ENCODE peak calls at places on chromosomes 13 and 19, in eight cellular contexts. U is CD8-positive, alpha-beta memory T cell; D is H1; N is PC-3; R is neural progenitor cell; F is fibroblast of lung; K is WERI-Rb-1; Z is heart left ventricle. E is an unnamed sample. For H3K36me3 and H3K9me3, the result is how much of the 10 kb centered on the place peaks cover.

GRCh38 chr13:48110132-48110868 is 15.4 kb upstream of the MED4 start:
- DNase-seq in U (no peak), D (no peak), N (no peak), R (no peak), F (no peak), K (no peak), Z (no peak), E (no peak)

GRCh38 chr19:44278181-44278690 is 18.6 kb downstream of the ZNF233 start:
- DNase-seq in U (no peak), D (no peak), N (peak), R (no peak), F (no peak), K (no peak), Z (no peak), E (no peak)

GRCh38 chr13:84654654-84655244 is 772.5 kb upstream of the SLITRK1 start:
- DNase-seq in U (no peak), D (peak), N (no peak), R (peak), F (no peak), K (no peak), Z (no peak), E (no peak)

GRCh38 chr13:50779443-50780200 is 63.9 kb downstream of the DLEU7 start:
- DNase-seq in U (no peak), D (no peak), N (no peak), R (no peak), F (no peak), K (peak), Z (no peak), E (no peak)

GRCh38 chr19:46890423-46891170 is 29.8 kb downstream of the ARHGAP35 start:
- DNase-seq in U (no peak), D (no peak), N (peak), R (no peak), F (peak), K (no peak), Z (no peak), E (peak)

GRCh38 chr13:57673197-57673596 is 41.7 kb downstream of the PCDH17 start:
- DNase-seq in U (no peak), D (no peak), N (no peak), R (peak), F (no peak), K (no peak), Z (no peak), E (no peak)

GRCh38 chr19:2775556-2776430 is 7.3 kb downstream of the SGTA start:
- DNase-seq in U (peak), D (no peak), N (no peak), R (no peak), F (peak), K (no peak), Z (peak), E (peak)

GRCh38 chr19:45507864-45508680 is 793 bp downstream of the VASP start:
- DNase-seq in U (peak), D (no peak), N (no peak), R (peak), F (no peak), K (peak), Z (peak), E (peak)

GRCh38 chr13:33017410-33017929 is 1.2 kb downstream of the KL start:
- DNase-seq in U (peak), D (no peak), N (no peak), R (peak), F (peak), K (peak), Z (peak), E (no peak)

GRCh38 chr19:14526423-14526822 is 3.0 kb upstream of the TECR start:
- DNase-seq in U (no peak), D (no peak), N (no peak), R (no peak), F (no peak), K (no peak), Z (no peak), E (no peak)

GRCh38 chr13:113008841-113009240 is 39.8 kb downstream of the MCF2L start:
- DNase-seq in U (no peak), D (no peak), N (no peak), R (no peak), F (no peak), K (no peak), Z (no peak), E (no peak)

GRCh38 chr19:17076539-17076919 is 952 bp downstream of the MYO9B start:
- DNase-seq in U (no peak), D (no peak), N (peak), R (peak), F (no peak), K (no peak), Z (no peak), E (no peak)

GRCh38 chr19:17073869-17074627 is 1.2 kb downstream of the HAUS8 start:
- DNase-seq in U (peak), D (no peak), N (no peak), R (no peak), F (no peak), K (no peak), Z (no peak), E (no peak)

GRCh38 chr19:17075860-17076538 is 422 bp downstream of the MYO9B start:
- DNase-seq in U (peak), D (no peak), N (peak), R (peak), F (no peak), K (peak), Z (peak), E (peak)

GRCh38 chr19:17074628-17075034 is 621 bp downstream of the HAUS8 start:
- DNase-seq in U (no peak), D (no peak), N (no peak), R (no peak), F (no peak), K (no peak), Z (no peak), E (no peak)

DNA sequence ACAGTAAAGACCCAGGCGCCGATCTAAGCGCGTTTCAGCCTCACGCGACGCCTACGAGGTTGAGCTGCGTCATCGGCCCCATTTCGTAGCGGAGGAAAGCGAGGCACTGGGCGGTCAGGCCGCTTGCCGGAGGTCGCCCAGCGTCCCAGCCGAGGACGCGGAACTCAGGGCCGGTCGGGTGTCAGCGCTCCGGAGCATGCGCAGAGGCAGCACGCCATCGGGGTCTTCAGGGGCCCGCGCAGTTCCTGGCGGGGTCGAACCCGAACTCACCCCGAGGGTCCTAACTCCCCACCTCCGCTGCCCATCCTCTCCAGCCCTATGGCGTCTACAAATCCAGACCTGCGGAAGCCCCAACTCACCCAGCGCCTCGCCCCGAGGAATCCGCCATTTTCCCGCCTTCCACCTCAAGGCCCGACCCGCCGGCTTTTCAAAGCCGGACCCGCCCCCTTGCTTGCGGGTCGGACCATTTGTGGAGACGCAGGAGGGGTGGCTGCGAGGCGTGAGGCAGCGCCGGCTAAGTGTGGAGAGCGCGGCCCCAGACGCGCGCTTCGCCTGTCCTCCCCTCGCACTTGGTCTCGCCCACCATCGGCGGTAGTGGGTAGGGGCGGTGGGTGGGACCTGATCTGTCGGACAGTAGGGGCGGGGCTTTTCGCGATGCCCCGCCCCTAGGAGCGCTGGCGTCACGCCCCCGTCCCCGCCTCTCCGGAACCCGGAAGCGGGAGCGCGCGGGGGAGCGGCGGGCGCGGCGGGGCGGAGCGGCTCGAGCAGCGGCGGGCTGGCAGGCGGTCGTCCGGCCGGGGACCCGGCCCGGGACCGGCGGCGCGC is at the start of the genes HAUS8 and MYO9B:
- DNase-seq in U (peak), D (peak), N (peak), R (peak), F (peak), K (peak), Z (peak), E (peak)
- H3K36me3 ChIP-seq in U (under half), D (under half), N (under half), R (under half), F (under half), K (under half), Z (under half), E (under half)

GRCh38 chr19:35868823-35869326 is 501 bp downstream of the APLP1 start:
- DNase-seq in U (no peak), D (no peak), N (no peak), R (no peak), F (no peak), K (no peak), Z (no peak), E (no peak)
- H3K4me3 ChIP-seq in U (peak), D (peak), N (peak), R (peak), F (peak), K (peak), Z (peak), E (peak)

DNA sequence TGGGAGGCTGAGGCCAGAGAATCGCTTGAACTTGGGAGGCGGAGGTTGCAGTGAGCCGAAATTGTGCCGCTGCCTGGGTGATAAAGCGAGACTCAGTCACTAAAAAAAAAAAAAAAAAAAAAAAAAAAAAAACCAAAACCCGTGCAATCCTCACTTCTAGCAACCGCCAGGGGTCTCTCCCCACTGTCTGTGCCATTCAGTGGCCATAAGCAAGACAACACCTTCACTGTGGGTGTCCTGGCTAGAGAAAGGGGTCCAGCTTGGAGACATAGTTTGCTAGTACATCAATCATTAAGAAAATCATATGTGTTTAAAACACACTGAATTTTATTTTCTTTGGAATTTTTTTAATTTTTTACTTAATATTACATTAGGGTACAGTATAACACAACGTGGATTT is 68.2 kb downstream of the RASL11A start:
- DNase-seq in U (no peak), D (no peak), N (no peak), R (peak), F (no peak), K (no peak), Z (no peak), E (no peak)
- H3K9me3 ChIP-seq in U (under half), D (under half), N (under half), R (under half), F (under half), K (under half), Z (under half), E (under half)

DNA sequence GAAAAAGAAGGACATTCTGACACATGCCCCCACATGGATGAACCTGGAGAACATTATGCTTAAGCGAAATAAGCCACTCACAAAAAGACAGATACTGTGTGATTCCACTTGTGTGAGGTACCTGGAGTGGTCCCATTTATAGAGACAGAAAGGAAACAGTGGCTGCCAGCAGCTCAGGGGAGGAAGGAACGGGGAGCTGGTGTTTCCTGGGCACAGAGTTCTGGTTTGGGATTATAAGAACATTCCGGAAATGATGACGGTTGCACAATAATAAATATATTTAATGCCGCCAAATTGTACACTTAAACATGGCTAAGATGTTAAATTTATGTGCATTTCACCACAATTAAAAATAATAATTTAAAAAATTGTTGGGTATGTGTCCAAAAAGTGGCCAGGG is 33.0 kb downstream of the SERP2 start:
- DNase-seq in U (no peak), D (no peak), N (no peak), R (no peak), F (no peak), K (no peak), Z (no peak), E (no peak)
- H3K36me3 ChIP-seq in U (under half), D (under half), N (under half), R (under half), F (under half), K (under half), Z (under half), E (under half)

GRCh38 chr19:48502720-48503018 is 9.0 kb downstream of the LMTK3 start:
- DNase-seq in U (no peak), D (no peak), N (no peak), R (no peak), F (no peak), K (no peak), Z (no peak), E (no peak)
- H3K4me3 ChIP-seq in U (no peak), D (peak), N (peak), R (peak), F (no peak), K (no peak), Z (no peak), E (no peak)